ENCODE peak calls at places on chromosomes 2 and 18, in nine cellular contexts. C is activated CD4-positive, CD25-positive, alpha-beta regulatory T cell treated with anti-CD3 and anti-CD28 coated beads, Interleukin-2, amount 50 U/mL, for 16 hours; U is omental fat pad; Y is left ventricle myocardium superior; F is fibroblast of lung; S is activated gamma-delta T cell treated with anti-CD3 and anti-CD28 coated beads, Interleukin-2, amount 50 U/mL, for 16 hours; M is fibroblast of the conjunctiva; N is RKO; X is right lobe of liver. W is an unnamed sample.

GRCh38 chr18:39667905-39668304 is 2102.3 kb upstream of the CELF4 start:
- DNase-seq in C (no peak), U (no peak), Y (no peak), F (peak), S (no peak), M (no peak), N (no peak), X (no peak), W (no peak)

GRCh38 chr18:63155169-63155852 is 164.3 kb downstream of the BCL2 start:
- DNase-seq in C (peak), U (no peak), Y (peak), F (no peak), S (peak), M (no peak), N (peak), X (peak), W (peak)

GRCh38 chr18:76464281-76465259 is 30.5 kb downstream of the ZNF516 start:
- DNase-seq in C (no peak), U (no peak), Y (no peak), F (no peak), S (no peak), M (no peak), N (no peak), X (no peak), W (no peak)

GRCh38 chr2:85760872-85761271 is 7.1 kb downstream of the ATOH8 start:
- DNase-seq in C (no peak), U (no peak), Y (peak), F (no peak), S (no peak), M (no peak), N (no peak), X (no peak), W (no peak)

GRCh38 chr2:73938761-73939352 is 12.2 kb downstream of the DGUOK start:
- DNase-seq in C (no peak), U (no peak), Y (no peak), F (peak), S (no peak), M (no peak), N (no peak), X (no peak), W (no peak)

GRCh38 chr2:237725661-237726060 is 72.9 kb upstream of the RBM44 start:
- DNase-seq in C (no peak), U (no peak), Y (no peak), F (no peak), S (no peak), M (no peak), N (no peak), X (peak), W (no peak)

GRCh38 chr2:225487901-225488416 is 88.4 kb downstream of the NYAP2 start:
- DNase-seq in C (no peak), U (no peak), Y (no peak), F (peak), S (no peak), M (no peak), N (no peak), X (no peak), W (no peak)

GRCh38 chr2:16391986-16392385 is 273.6 kb downstream of the CYRIA start:
- DNase-seq in C (no peak), U (no peak), Y (no peak), F (no peak), S (no peak), M (no peak), N (no peak), X (no peak), W (no peak)

W was measured in NCI-H774.